ENCODE peak calls at places on chromosomes 2 and 18, in eight cellular contexts. C is fibroblast of lung, Z is OCI-LY7, V is heart right ventricle, I is fibroblast of pulmonary artery, J is fibroblast of mammary gland, P is ovary, N is WTC11. O is an unnamed sample.

GRCh38 chr18:48715651-48716354 is 177.0 kb downstream of the CTIF start:
- DNase-seq in I (no peak), P (no peak), J (no peak), C (no peak), N (no peak), Z (peak), V (no peak), O (peak)

GRCh38 chr2:120596191-120596781 is 139.4 kb upstream of the GLI2 start:
- DNase-seq in N (no peak), P (peak), Z (no peak), V (no peak), I (peak), J (no peak), C (no peak), O (no peak)

GRCh38 chr2:214593723-214594122 is 182.9 kb downstream of the VWC2L start:
- DNase-seq in C (peak), V (no peak), I (peak), J (peak), Z (no peak), P (no peak), N (peak), O (no peak)

GRCh38 chr2:187500585-187501359 is 52.7 kb upstream of the CALCRL start:
- DNase-seq in V (no peak), J (peak), P (no peak), N (no peak), I (peak), Z (no peak), C (peak), O (peak)

GRCh38 chr2:108575132-108575966 is 41.1 kb downstream of the LIMS1 start:
- DNase-seq in V (no peak), Z (peak), I (peak), J (peak), N (no peak), P (no peak), C (peak), O (no peak)

GRCh38 chr2:218872645-218873358 is 7.8 kb upstream of the WNT10A start:
- DNase-seq in N (peak), V (no peak), Z (no peak), I (no peak), J (no peak), P (no peak), C (no peak), O (no peak)

GRCh38 chr2:85801871-85802270 is 48.1 kb downstream of the ATOH8 start:
- DNase-seq in I (no peak), V (no peak), Z (no peak), P (no peak), J (no peak), C (no peak), N (no peak), O (no peak)

GRCh38 chr2:52383541-52383940 is 1351.6 kb upstream of the NRXN1 start:
- DNase-seq in C (no peak), Z (no peak), I (no peak), P (no peak), V (no peak), J (no peak), N (no peak), O (no peak)

GRCh38 chr2:191653669-191654402 is 24.1 kb upstream of the NABP1 start:
- DNase-seq in V (no peak), I (no peak), N (no peak), P (no peak), C (no peak), J (no peak), Z (no peak), O (no peak)

GRCh38 chr2:80469428-80469827 is 164.9 kb upstream of the LRRTM1 start:
- DNase-seq in V (no peak), Z (no peak), C (no peak), J (no peak), I (no peak), P (no peak), N (no peak), O (no peak)

GRCh38 chr2:168561991-168562390 is 105.9 kb downstream of the CERS6 start:
- DNase-seq in I (no peak), P (no peak), J (no peak), N (no peak), Z (no peak), V (no peak), C (no peak), O (peak)

GRCh38 chr2:48265169-48266013 is 264.6 kb upstream of the STON1 start:
- DNase-seq in I (no peak), J (no peak), C (no peak), P (no peak), Z (no peak), N (no peak), V (no peak), O (no peak)

GRCh38 chr18:50791599-50792438 is 28.0 kb downstream of the MRO start:
- DNase-seq in I (no peak), J (no peak), Z (no peak), P (no peak), N (no peak), C (no peak), V (no peak), O (no peak)

GRCh38 chr2:70977605-70978205 is 725 bp upstream of the ANKRD53 start:
- DNase-seq in V (no peak), I (peak), C (peak), N (no peak), P (peak), J (peak), Z (no peak), O (no peak)

GRCh38 chr18:13726972-13727331 is 479 bp downstream of the RNMT start:
- DNase-seq in Z (peak), P (peak), I (peak), C (peak), N (peak), J (peak), V (no peak), O (peak)

GRCh38 chr2:201127570-201127969 is 11.6 kb downstream of the CFLAR start:
- DNase-seq in N (no peak), J (peak), P (no peak), V (no peak), Z (peak), I (peak), C (peak), O (peak)

GRCh38 chr2:187497858-187498463 is 49.9 kb upstream of the CALCRL start:
- DNase-seq in Z (peak), J (peak), N (no peak), I (peak), C (no peak), P (no peak), V (no peak), O (no peak)

GRCh38 chr2:134362152-134362653 is 108.3 kb downstream of the MGAT5 start:
- DNase-seq in Z (no peak), C (no peak), P (no peak), I (no peak), V (no peak), N (no peak), J (no peak), O (no peak)

GRCh38 chr2:212677466-212677865 is 138.9 kb upstream of the ERBB4 start:
- DNase-seq in N (peak), P (no peak), C (no peak), J (no peak), Z (no peak), V (no peak), I (no peak), O (no peak)

GRCh38 chr2:108194409-108195132 is 45.2 kb upstream of the SULT1C3 start:
- DNase-seq in Z (no peak), V (no peak), C (no peak), P (no peak), N (no peak), I (peak), J (peak), O (no peak)

GRCh38 chr2:186068154-186068826 is 329.7 kb downstream of the FSIP2 start:
- DNase-seq in P (no peak), Z (no peak), J (peak), N (no peak), I (no peak), C (peak), V (peak), O (no peak)

GRCh38 chr2:216034065-216034464 is 20.7 kb upstream of the MREG start:
- DNase-seq in J (peak), V (peak), P (peak), N (peak), I (peak), C (peak), Z (peak), O (peak)

GRCh38 chr2:116057538-116057937 is 1615.1 kb downstream of the DPP10 start:
- DNase-seq in J (no peak), P (no peak), I (no peak), C (no peak), Z (no peak), N (no peak), V (no peak), O (no peak)

GRCh38 chr2:17628349-17629261 is 88.1 kb downstream of the VSNL1 start:
- DNase-seq in Z (no peak), J (no peak), N (no peak), V (no peak), C (peak), P (no peak), I (no peak), O (peak)

GRCh38 chr18:59885579-59886163 is 14.1 kb upstream of the PMAIP1 start:
- DNase-seq in N (no peak), C (peak), J (peak), P (no peak), Z (peak), V (no peak), I (peak), O (peak)

GRCh38 chr2:37472959-37473358 is 128.5 kb downstream of the QPCT start:
- DNase-seq in N (no peak), C (peak), Z (no peak), J (peak), I (peak), P (no peak), V (no peak), O (no peak)

GRCh38 chr2:173001664-173002604 is 73.7 kb upstream of the MAP3K20 start:
- DNase-seq in I (no peak), N (no peak), C (no peak), Z (no peak), P (peak), J (no peak), V (no peak), O (no peak)

DNA sequence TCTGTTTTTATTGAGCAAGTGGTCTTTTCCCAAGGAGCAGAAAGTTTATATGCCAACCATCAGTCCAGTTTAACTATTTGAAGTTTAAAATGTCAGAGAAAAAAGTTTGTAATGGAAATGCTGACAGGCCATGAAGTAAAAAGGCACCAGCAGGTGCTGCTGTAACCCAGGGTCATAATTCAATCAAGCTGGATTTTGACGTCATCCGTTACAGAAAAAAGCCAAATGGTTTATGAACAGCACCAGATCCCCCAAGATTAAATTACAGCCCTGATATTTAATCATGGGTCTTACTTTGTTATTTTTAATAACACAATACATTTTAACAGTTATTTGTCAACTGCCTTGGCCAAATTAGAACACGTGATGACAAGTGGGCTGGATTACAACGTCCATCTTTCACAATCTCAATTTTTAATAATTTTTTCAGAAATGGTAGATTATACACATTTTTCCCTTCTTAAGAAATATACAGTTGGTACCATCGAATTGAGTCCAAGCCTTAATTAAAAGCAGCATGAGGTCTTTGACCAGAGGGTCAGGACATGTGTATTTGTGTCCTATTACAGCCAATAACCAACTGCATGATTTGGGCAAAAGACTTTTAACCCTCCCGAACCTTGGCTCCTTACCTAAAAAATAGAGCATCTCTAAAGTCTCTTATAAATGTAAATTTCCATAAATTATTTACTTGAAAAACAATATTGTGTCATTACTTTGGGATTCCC is 10.0 kb downstream of the TCF4 start:
- DNase-seq in N (no peak), Z (no peak), P (no peak), V (no peak), C (no peak), J (peak), I (no peak), O (peak)
- TF ChIP-seq CTCF in N (no peak), Z (no peak), P (no peak), V (no peak), C (no peak), J (no peak), I (no peak), O (peak)

DNA sequence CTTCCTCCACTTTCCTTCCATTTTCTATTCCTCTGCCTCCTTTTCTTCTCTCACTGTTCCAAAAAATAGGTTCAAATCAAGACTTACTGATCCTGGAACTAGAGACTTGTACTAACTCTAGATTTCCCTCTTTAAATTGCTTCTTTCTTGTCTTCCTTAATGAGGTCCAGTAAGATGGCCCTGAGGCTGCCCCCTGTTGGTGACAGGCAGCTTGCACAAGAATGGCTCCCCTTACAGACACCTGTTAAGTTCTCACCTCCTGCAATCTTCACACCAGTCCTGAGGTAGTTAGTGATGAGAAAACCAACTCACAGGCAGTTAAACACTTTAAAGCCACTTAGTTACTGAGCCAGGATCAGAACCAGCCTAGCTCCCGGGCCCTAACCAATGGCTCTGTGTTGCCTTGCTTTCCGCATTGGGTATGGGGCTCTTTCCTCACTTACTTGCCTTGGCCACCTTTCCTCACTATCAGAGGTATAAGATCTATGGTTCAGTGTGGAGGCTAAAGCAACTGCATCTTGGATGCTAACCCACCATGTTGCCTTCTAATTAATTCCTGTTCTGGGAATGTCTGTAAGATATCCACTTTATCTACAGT is 130.6 kb downstream of the AKAIN1 start:
- DNase-seq in Z (peak), I (no peak), P (no peak), V (no peak), J (no peak), N (peak), C (no peak), O (peak)
- TF ChIP-seq CTCF in Z (peak), I (no peak), P (no peak), V (peak), J (no peak), N (peak), C (no peak), O (peak)

GRCh38 chr18:74598350-74599001 is 806 bp downstream of the ZNF407 start:
- DNase-seq in P (peak), Z (peak), C (peak), J (peak), N (peak), I (peak), V (peak), O (peak)
- TF ChIP-seq CTCF in P (peak), Z (no peak), C (peak), J (no peak), N (no peak), I (peak), V (peak), O (no peak)

GRCh38 chr2:205740381-205740780 is 58.1 kb downstream of the NRP2 start:
- DNase-seq in C (no peak), N (no peak), V (no peak), J (no peak), I (no peak), P (no peak), Z (no peak), O (no peak)
- TF ChIP-seq CTCF in C (no peak), N (no peak), V (no peak), J (no peak), I (no peak), P (no peak), Z (no peak), O (no peak)

DNA sequence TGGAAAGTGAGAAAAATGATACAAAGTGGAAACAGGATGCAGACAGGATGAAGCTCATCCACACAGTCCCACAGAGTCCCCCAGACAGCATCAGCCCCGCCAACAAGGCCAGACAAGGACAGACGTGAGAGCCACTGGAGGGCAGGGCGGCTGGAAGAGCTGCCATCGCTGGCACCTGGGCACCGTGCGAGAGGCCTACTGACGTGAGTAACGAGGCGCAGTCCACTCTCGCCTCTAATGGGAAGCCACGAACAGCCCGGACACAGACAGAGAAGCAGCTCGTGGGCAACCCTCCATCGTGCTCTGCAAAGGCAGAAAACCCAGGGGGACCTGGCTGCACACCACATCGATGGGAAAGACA is 17.0 kb downstream of the HDAC4 start:
- DNase-seq in N (no peak), I (no peak), V (no peak), P (no peak), Z (no peak), C (no peak), J (no peak), O (no peak)
- TF ChIP-seq CTCF in N (no peak), I (no peak), V (no peak), P (no peak), Z (no peak), C (no peak), J (no peak), O (no peak)

DNA sequence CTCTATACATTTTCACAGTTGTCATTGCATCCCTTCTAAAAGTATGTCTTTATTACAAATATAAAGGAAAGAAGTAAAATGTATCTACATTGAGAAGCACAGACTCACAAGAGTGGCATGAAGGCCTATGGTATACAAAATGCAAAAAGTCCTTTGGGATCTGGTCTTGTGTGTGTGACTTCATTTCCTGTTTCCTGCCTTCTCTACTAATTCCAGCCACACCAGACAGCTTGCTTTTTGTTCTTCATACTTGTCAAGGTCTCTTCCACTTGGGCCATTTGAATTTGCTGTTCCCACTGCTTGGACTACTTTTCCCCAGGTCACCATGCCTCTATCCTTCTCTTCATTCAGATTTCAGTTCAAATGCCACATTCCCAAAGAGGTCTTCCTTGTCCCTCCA is 6.7 kb upstream of the PNO1 start:
- DNase-seq in N (no peak), V (no peak), Z (peak), C (no peak), J (peak), P (no peak), I (peak), O (no peak)
- TF ChIP-seq CTCF in N (no peak), V (no peak), Z (no peak), C (no peak), J (no peak), P (no peak), I (no peak), O (no peak)

GRCh38 chr18:21704603-21705364 is at the start of gene ABHD3:
- DNase-seq in Z (peak), N (peak), V (peak), C (peak), P (peak), J (peak), I (peak), O (peak)
- TF ChIP-seq CTCF in Z (peak), N (no peak), V (peak), C (peak), P (peak), J (peak), I (peak), O (peak)

GRCh38 chr2:196635156-196635555 is 4.4 kb upstream of the CCDC150 start:
- DNase-seq in J (peak), N (no peak), C (peak), P (no peak), I (peak), Z (no peak), V (no peak), O (no peak)

GRCh38 chr2:196638765-196639164 is 750 bp upstream of the CCDC150 start:
- DNase-seq in J (no peak), I (no peak), Z (no peak), C (no peak), N (no peak), V (peak), P (peak), O (no peak)

GRCh38 chr2:196640031-196640548 is 575 bp downstream of the CCDC150 start:
- DNase-seq in Z (peak), V (no peak), P (no peak), C (no peak), I (no peak), N (no peak), J (no peak), O (no peak)

DNA sequence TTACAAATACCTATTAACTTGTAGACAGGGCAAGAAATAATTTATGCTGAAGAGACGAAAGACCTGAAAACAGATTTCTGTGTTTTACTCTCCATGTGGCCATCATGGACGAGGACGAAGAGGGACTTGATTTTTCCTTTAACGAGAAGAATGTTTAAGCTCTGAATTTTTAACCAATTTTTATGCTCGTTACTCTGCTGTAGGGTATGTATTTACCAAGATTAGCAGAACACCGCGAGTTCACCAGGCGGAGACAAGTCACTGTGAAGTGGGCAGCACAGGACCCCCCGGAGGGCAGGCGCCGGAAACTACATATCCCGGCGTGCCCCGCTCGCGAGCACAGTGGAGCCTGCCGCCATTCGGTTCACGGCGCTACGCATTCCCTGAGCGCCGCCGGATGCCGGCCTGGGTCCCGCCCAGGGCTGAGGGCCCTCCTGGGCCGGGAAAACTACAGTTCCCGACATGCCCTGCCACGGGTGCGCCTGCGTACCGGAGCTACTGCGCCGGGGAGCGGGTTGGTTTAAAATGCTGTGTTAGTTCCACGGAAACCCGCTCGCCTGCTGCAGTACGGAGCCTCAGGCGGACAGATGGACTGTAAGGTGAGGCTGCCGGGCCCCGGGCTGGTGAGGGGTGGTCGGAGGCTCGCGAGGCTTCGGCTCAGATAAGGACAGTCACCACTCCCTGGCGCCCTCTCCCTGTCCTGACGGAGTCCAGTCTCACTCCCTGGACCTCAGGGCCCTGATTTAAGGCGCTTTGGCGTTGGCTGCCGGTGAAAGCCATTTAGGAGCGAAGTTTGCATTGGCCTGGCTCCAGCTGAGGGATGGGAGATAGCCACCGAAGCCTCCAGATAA is at the start of gene CCDC150:
- DNase-seq in N (peak), Z (peak), P (peak), C (peak), V (peak), I (peak), J (peak), O (peak)
- TF ChIP-seq CTCF in N (no peak), Z (peak), P (no peak), C (peak), V (peak), I (peak), J (peak), O (no peak)

GRCh38 chr18:35939166-35939565 is 33.3 kb upstream of the RMP24 start:
- DNase-seq in V (no peak), I (peak), C (no peak), Z (peak), J (no peak), P (no peak), N (peak), O (no peak)
- TF ChIP-seq CTCF in V (peak), I (peak), C (peak), Z (peak), J (peak), P (no peak), N (peak), O (no peak)